ENCODE peak calls at places on chromosomes 13 and 19, in six cellular contexts. K is A549, N is K562, Q is HepG2, R is upper lobe of left lung, P is GM12878. U is an unnamed sample.

GRCh38 chr13:40464349-40464748 is 202.1 kb downstream of the FOXO1 start:
- ATAC-seq in K (no peak), N (no peak), Q (no peak), R (no peak), P (peak), U (no peak)

GRCh38 chr13:75414036-75414827 is 67.7 kb downstream of the TBC1D4 start:
- ATAC-seq in K (no peak), N (no peak), Q (no peak), R (no peak), P (peak), U (no peak)

GRCh38 chr13:42396501-42396900 is 124.5 kb downstream of the AKAP11 start:
- ATAC-seq in K (no peak), N (no peak), Q (no peak), R (no peak), P (peak), U (no peak)

GRCh38 chr19:50204811-50205675 is 1.6 kb downstream of the MYH14 start:
- ATAC-seq in K (no peak), N (peak), Q (peak), R (peak), P (peak), U (no peak)

GRCh38 chr13:98509271-98510155 is 67.4 kb downstream of the STK24 start:
- ATAC-seq in K (peak), N (peak), Q (no peak), R (peak), P (peak), U (peak)

GRCh38 chr19:10976200-10976892 is 15.5 kb downstream of the SMARCA4 start:
- ATAC-seq in K (peak), N (no peak), Q (peak), R (peak), P (no peak), U (peak)

GRCh38 chr13:109747524-109747923 is 38.9 kb downstream of the IRS2 start:
- ATAC-seq in K (peak), N (peak), Q (no peak), R (no peak), P (no peak), U (no peak)

GRCh38 chr19:28289294-28290063 is 923.5 kb downstream of the UQCRFS1 start:
- ATAC-seq in K (no peak), N (no peak), Q (no peak), R (no peak), P (no peak), U (no peak)

GRCh38 chr13:30108913-30109237 is 198.5 kb downstream of the KATNAL1 start:
- ATAC-seq in K (no peak), N (no peak), Q (peak), R (peak), P (no peak), U (no peak)

GRCh38 chr13:98150836-98151489 is 8.1 kb downstream of the FARP1 start:
- ATAC-seq in K (no peak), N (no peak), Q (no peak), R (no peak), P (no peak), U (no peak)

GRCh38 chr19:52188822-52189744 is 769 bp upstream of the PPP2R1A start:
- ATAC-seq in K (no peak), N (no peak), Q (peak), R (peak), P (peak), U (peak)

GRCh38 chr19:45186509-45187334 is 8.1 kb downstream of the BLOC1S3 start:
- ATAC-seq in K (peak), N (no peak), Q (peak), R (no peak), P (no peak), U (no peak)

GRCh38 chr13:29753593-29754485 is 96.6 kb downstream of the UBL3 start:
- ATAC-seq in K (no peak), N (no peak), Q (no peak), R (no peak), P (no peak), U (no peak)

GRCh38 chr13:21894091-21894490 is 223.2 kb downstream of the FGF9 start:
- ATAC-seq in K (no peak), N (no peak), Q (no peak), R (no peak), P (no peak), U (no peak)

GRCh38 chr13:30363725-30364124 is 56.4 kb upstream of the KATNAL1 start:
- ATAC-seq in K (no peak), N (peak), Q (no peak), R (no peak), P (no peak), U (no peak)

GRCh38 chr19:38402623-38402966 is 298 bp upstream of the FAM98C start:
- ATAC-seq in K (peak), N (no peak), Q (no peak), R (peak), P (no peak), U (peak)

GRCh38 chr19:42068756-42069571 is 1.0 kb downstream of the GRIK5 start:
- ATAC-seq in K (peak), N (no peak), Q (no peak), R (no peak), P (no peak), U (peak)

GRCh38 chr13:33260168-33261098 is 25.1 kb downstream of the STARD13 start:
- ATAC-seq in K (no peak), N (no peak), Q (peak), R (no peak), P (no peak), U (no peak)

GRCh38 chr13:70415141-70415540 is 306.9 kb upstream of the KLHL1 start:
- ATAC-seq in K (no peak), N (no peak), Q (no peak), R (no peak), P (no peak), U (no peak)

GRCh38 chr13:30341815-30342570 is 34.6 kb upstream of the KATNAL1 start:
- ATAC-seq in K (peak), N (no peak), Q (peak), R (peak), P (no peak), U (peak)

GRCh38 chr19:54436031-54436523 is 12.9 kb upstream of the LENG8 start:
- ATAC-seq in K (no peak), N (no peak), Q (no peak), R (no peak), P (no peak), U (no peak)

GRCh38 chr13:110248449-110249143 is 58.4 kb downstream of the COL4A1 start:
- ATAC-seq in K (no peak), N (no peak), Q (no peak), R (no peak), P (no peak), U (no peak)

GRCh38 chr19:5680083-5680436 is 256 bp downstream of the MICOS13 start:
- ATAC-seq in K (peak), N (peak), Q (peak), R (peak), P (no peak), U (peak)

GRCh38 chr19:13622727-13623126 is 116.4 kb upstream of the CACNA1A start:
- ATAC-seq in K (no peak), N (no peak), Q (no peak), R (no peak), P (no peak), U (no peak)

GRCh38 chr19:12899891-12900518 is 9.0 kb downstream of the GCDH start:
- ATAC-seq in K (no peak), N (no peak), Q (peak), R (no peak), P (peak), U (no peak)

DNA sequence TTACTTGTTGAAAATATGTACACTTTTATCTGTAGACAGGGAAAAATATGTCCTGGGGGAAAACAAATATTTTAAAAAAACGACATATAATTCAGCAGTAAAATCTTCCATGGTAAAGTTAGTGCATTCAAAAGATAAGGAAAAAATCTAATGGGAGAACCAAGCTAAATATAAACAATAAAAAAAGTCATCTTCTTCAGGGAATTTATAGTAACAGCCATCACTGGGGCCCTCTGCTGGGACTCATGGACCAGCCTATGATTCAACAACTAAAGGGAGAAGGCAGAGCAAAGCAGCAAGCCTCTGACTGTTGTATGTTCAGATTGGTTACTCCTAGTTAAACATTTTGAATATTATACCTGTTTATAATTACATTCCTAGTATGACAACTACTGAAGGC is 93.0 kb downstream of the ITGBL1 start:
- ATAC-seq in K (no peak), N (no peak), Q (no peak), R (no peak), P (no peak), U (no peak)
- TF ChIP-seq EP300 in K (no peak), N (no peak), Q (no peak), R (no peak), P (no peak), U (no peak)

DNA sequence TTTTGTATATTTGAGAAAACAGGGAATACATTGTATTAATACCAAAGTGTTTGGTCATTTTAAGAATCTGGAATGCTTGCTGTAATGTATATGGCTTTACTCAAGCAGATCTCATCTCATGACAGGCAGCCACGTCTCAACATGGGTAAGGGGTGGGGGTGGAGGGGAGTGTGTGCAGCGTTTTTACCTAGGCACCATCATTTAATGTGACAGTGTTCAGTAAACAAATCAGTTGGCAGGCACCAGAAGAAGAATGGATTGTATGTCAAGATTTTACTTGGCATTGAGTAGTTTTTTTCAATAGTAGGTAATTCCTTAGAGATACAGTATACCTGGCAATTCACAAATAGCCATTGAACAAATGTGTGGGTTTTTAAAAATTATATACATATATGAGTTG is 17.2 kb downstream of the KLF5 start:
- ATAC-seq in K (no peak), N (no peak), Q (no peak), R (no peak), P (no peak), U (no peak)
- TF ChIP-seq EP300 in K (no peak), N (no peak), Q (no peak), R (no peak), P (no peak), U (no peak)

GRCh38 chr13:48783181-48783630 is 129.5 kb downstream of the CYSLTR2 start:
- ATAC-seq in K (peak), N (no peak), Q (peak), R (peak), P (no peak), U (peak)
- TF ChIP-seq EP300 in K (peak), N (no peak), Q (no peak), R (no peak), P (no peak), U (no peak)

GRCh38 chr13:90445179-90445578 is 902.3 kb upstream of the MIR17HG start:
- ATAC-seq in K (peak), N (no peak), Q (no peak), R (peak), P (no peak), U (peak)

GRCh38 chr13:90447034-90447734 is 900.3 kb upstream of the MIR17HG start:
- ATAC-seq in K (no peak), N (no peak), Q (no peak), R (no peak), P (no peak), U (no peak)

GRCh38 chr13:90444232-90444631 is 903.3 kb upstream of the MIR17HG start:
- ATAC-seq in K (no peak), N (no peak), Q (no peak), R (no peak), P (no peak), U (no peak)

GRCh38 chr13:90448466-90449037 is 898.9 kb upstream of the MIR17HG start:
- ATAC-seq in K (no peak), N (no peak), Q (no peak), R (no peak), P (no peak), U (no peak)

DNA sequence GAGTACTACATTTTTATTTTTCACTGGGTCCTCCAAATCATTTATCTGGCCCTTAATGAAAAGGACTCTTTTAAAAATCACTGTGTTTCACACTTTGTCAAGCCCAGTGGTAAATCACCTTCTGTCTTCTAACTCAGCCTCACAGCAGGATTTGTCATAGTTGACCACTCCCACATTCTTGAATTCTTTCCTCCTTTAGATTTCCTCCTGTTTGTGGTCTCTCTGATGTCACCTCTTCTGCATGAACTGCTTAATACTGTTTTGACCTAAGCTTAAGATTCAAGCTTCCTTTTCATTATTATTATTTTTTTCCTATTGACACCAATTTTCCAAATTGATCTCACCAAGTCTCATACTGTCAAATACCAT is 899.8 kb upstream of the MIR17HG start:
- ATAC-seq in K (peak), N (no peak), Q (no peak), R (no peak), P (no peak), U (no peak)
- TF ChIP-seq EP300 in K (no peak), N (no peak), Q (no peak), R (no peak), P (no peak), U (no peak)

DNA sequence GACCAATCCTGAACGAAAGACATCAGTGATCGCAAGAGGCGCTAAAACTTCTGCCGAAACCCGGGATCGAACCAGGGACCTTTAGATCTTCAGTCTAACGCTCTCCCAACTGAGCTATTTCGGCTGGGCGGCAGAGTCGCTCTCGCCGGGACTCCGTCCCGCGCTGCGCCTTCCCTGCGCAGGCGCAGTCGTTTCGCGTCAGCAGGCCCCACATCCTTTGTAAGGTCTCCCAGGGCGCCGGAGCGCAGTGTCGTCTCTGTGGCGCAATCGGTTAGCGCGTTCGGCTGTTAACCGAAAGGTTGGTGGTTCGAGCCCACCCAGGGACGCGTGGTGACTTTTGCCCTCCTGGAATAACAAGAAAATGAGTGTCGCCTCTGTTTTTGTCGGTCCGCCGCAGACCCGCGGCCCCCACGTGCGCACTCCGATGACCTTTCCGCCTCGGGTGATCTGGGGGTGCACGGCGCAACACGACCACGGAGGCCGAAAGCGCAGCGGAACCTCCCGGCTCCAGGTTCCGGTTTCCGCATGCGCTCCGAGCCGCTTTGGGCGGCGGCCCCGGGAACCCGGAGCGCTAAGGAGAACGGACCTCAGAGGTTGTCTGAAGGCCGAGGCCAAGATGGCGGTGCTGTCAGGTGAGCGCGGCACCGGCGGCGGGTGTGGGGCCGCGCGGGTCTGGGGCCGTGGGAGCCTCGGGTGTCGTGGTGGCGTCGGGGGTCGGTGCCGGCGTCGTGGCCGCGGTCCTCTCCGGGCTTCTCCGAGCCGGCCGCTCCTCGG is at the start of gene NDUFS7:
- ATAC-seq in K (peak), N (peak), Q (peak), R (peak), P (peak), U (peak)
- TF ChIP-seq EP300 in K (no peak), N (peak), Q (peak), R (no peak), P (no peak), U (no peak)

DNA sequence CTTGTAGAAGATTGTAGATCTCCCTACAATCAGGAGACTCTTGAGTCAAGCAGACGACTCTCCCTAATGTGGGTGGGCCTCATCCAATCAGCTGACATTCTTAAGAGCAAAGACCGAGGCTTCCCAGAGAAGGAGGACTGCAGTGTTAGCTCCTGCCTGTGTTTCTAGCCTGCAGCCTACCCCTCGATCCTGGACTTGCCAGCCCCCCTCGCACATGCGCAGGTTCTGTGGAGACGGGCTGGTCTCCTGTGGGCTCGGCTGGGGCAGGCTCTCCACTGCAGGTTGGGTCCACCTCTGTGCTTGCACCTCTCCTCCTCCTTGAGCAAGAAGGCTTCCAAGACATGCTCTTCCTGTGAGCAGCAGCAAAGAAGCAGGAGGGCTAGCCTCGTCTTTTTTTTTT is 185.2 kb upstream of the SOX1 start:
- ATAC-seq in K (no peak), N (no peak), Q (no peak), R (no peak), P (no peak), U (no peak)
- TF ChIP-seq EP300 in K (no peak), N (no peak), Q (no peak), R (no peak), P (no peak), U (no peak)

GRCh38 chr19:18274776-18275356 is 614 bp upstream of the IQCN start:
- ATAC-seq in K (peak), N (peak), Q (peak), R (peak), P (peak), U (peak)
- TF ChIP-seq EP300 in K (no peak), N (peak), Q (no peak), R (no peak), P (no peak), U (no peak)